ENCODE peak calls at places on chromosomes 16 and 17, in nine cellular contexts. One of them, this sample, is unnamed.
A peak's percentile ranks its signal among the peaks of the same experiment; 100 is the strongest.

GRCh38 chr17:76053230-76054111 is 18.8 kb downstream of the SRP68 start:
- DNase-seq in cardiac fibroblast: peak; percentile 73
- DNase-seq in GM12865: no peak
- DNase-seq in HL-60: no peak
- DNase-seq in A673: peak; percentile 75
- DNase-seq in endothelial cell: no peak
- DNase-seq in mucosa of descending colon: no peak
- DNase-seq in sigmoid colon: no peak
- DNase-seq in dorsolateral prefrontal cortex: no peak
- DNase-seq in this sample: peak; percentile 94

GRCh38 chr17:50853781-50854180 is 12.4 kb downstream of the TOB1 start:
- DNase-seq in cardiac fibroblast: no peak
- DNase-seq in GM12865: no peak
- DNase-seq in HL-60: no peak
- DNase-seq in A673: no peak
- DNase-seq in endothelial cell: no peak
- DNase-seq in mucosa of descending colon: no peak
- DNase-seq in sigmoid colon: no peak
- DNase-seq in dorsolateral prefrontal cortex: no peak
- DNase-seq in this sample: no peak

GRCh38 chr17:57811633-57812280 is 38.1 kb downstream of the MRPS23 start:
- DNase-seq in cardiac fibroblast: no peak
- DNase-seq in GM12865: no peak
- DNase-seq in HL-60: no peak
- DNase-seq in A673: no peak
- DNase-seq in endothelial cell: no peak
- DNase-seq in mucosa of descending colon: no peak
- DNase-seq in sigmoid colon: no peak
- DNase-seq in dorsolateral prefrontal cortex: no peak
- DNase-seq in this sample: no peak

GRCh38 chr16:35746281-35746962 is 2287.0 kb downstream of the TP53TG3F start:
- DNase-seq in cardiac fibroblast: no peak
- DNase-seq in GM12865: no peak
- DNase-seq in HL-60: no peak
- DNase-seq in A673: no peak
- DNase-seq in endothelial cell: no peak
- DNase-seq in mucosa of descending colon: no peak
- DNase-seq in sigmoid colon: no peak
- DNase-seq in dorsolateral prefrontal cortex: no peak
- DNase-seq in this sample: no peak

GRCh38 chr17:36768355-36768754 is 167.0 kb downstream of the MRM1 start:
- DNase-seq in cardiac fibroblast: no peak
- DNase-seq in GM12865: no peak
- DNase-seq in HL-60: no peak
- DNase-seq in A673: no peak
- DNase-seq in endothelial cell: no peak
- DNase-seq in mucosa of descending colon: no peak
- DNase-seq in sigmoid colon: no peak
- DNase-seq in dorsolateral prefrontal cortex: no peak
- DNase-seq in this sample: no peak

GRCh38 chr17:15431201-15431600 is 36.2 kb downstream of the CDRT4 start:
- DNase-seq in cardiac fibroblast: no peak
- DNase-seq in GM12865: no peak
- DNase-seq in HL-60: no peak
- DNase-seq in A673: no peak
- DNase-seq in endothelial cell: no peak
- DNase-seq in mucosa of descending colon: peak; percentile 41
- DNase-seq in sigmoid colon: peak; percentile 93
- DNase-seq in dorsolateral prefrontal cortex: no peak
- DNase-seq in this sample: no peak

GRCh38 chr17:3557768-3558583 is at the start of gene TRPV3:
- DNase-seq in cardiac fibroblast: peak; percentile 14
- DNase-seq in GM12865: peak; percentile 68
- DNase-seq in HL-60: no peak
- DNase-seq in A673: no peak
- DNase-seq in endothelial cell: no peak
- DNase-seq in mucosa of descending colon: peak; percentile 88
- DNase-seq in sigmoid colon: no peak
- DNase-seq in dorsolateral prefrontal cortex: no peak
- DNase-seq in this sample: peak; percentile 97

GRCh38 chr16:4702466-4702808 is 9.1 kb downstream of the NUDT16L1 start:
- DNase-seq in cardiac fibroblast: no peak
- DNase-seq in GM12865: no peak
- DNase-seq in HL-60: no peak
- DNase-seq in A673: no peak
- DNase-seq in endothelial cell: no peak
- DNase-seq in mucosa of descending colon: no peak
- DNase-seq in sigmoid colon: no peak
- DNase-seq in dorsolateral prefrontal cortex: no peak
- DNase-seq in this sample: no peak

GRCh38 chr16:87844374-87844733 is 25.0 kb downstream of the SLC7A5 start:
- DNase-seq in cardiac fibroblast: no peak
- DNase-seq in GM12865: no peak
- DNase-seq in HL-60: no peak
- DNase-seq in A673: peak; percentile 69
- DNase-seq in endothelial cell: no peak
- DNase-seq in mucosa of descending colon: no peak
- DNase-seq in sigmoid colon: no peak
- DNase-seq in dorsolateral prefrontal cortex: no peak
- DNase-seq in this sample: no peak

GRCh38 chr16:14097182-14097951 is 26.2 kb downstream of the MRTFB start:
- DNase-seq in cardiac fibroblast: no peak
- DNase-seq in GM12865: no peak
- DNase-seq in HL-60: no peak
- DNase-seq in A673: no peak
- DNase-seq in endothelial cell: no peak
- DNase-seq in mucosa of descending colon: peak; percentile 62
- DNase-seq in sigmoid colon: no peak
- DNase-seq in dorsolateral prefrontal cortex: no peak
- DNase-seq in this sample: peak; percentile 97

GRCh38 chr17:80152057-80152831 is 5.3 kb upstream of the EIF4A3 start:
- DNase-seq in cardiac fibroblast: peak; percentile 85
- DNase-seq in GM12865: no peak
- DNase-seq in HL-60: peak; percentile 92
- DNase-seq in A673: no peak
- DNase-seq in endothelial cell: no peak
- DNase-seq in mucosa of descending colon: no peak
- DNase-seq in sigmoid colon: peak; percentile 19
- DNase-seq in dorsolateral prefrontal cortex: no peak
- DNase-seq in this sample: no peak

GRCh38 chr16:57042157-57043111 is 49.9 kb upstream of the CPNE2 start:
- DNase-seq in cardiac fibroblast: no peak
- DNase-seq in GM12865: peak; percentile 92
- DNase-seq in HL-60: peak; percentile 79
- DNase-seq in A673: no peak
- DNase-seq in endothelial cell: no peak
- DNase-seq in mucosa of descending colon: no peak
- DNase-seq in sigmoid colon: no peak
- DNase-seq in dorsolateral prefrontal cortex: no peak
- DNase-seq in this sample: peak; percentile 92

GRCh38 chr16:24978370-24978914 is 36.7 kb downstream of the ARHGAP17 start:
- DNase-seq in cardiac fibroblast: no peak
- DNase-seq in GM12865: peak; percentile 71
- DNase-seq in HL-60: no peak
- DNase-seq in A673: peak; percentile 75
- DNase-seq in endothelial cell: no peak
- DNase-seq in mucosa of descending colon: no peak
- DNase-seq in sigmoid colon: no peak
- DNase-seq in dorsolateral prefrontal cortex: no peak
- DNase-seq in this sample: no peak

GRCh38 chr16:85928411-85928820 is 29.5 kb downstream of the IRF8 start:
- DNase-seq in cardiac fibroblast: peak; percentile 40
- DNase-seq in GM12865: no peak
- DNase-seq in HL-60: peak; percentile 92
- DNase-seq in A673: no peak
- DNase-seq in endothelial cell: no peak
- DNase-seq in mucosa of descending colon: no peak
- DNase-seq in sigmoid colon: peak; percentile 82
- DNase-seq in dorsolateral prefrontal cortex: no peak
- DNase-seq in this sample: no peak

GRCh38 chr17:65813306-65813705 is 251.9 kb upstream of the AXIN2 start:
- DNase-seq in cardiac fibroblast: no peak
- DNase-seq in GM12865: no peak
- DNase-seq in HL-60: peak; percentile 21
- DNase-seq in A673: no peak
- DNase-seq in endothelial cell: no peak
- DNase-seq in mucosa of descending colon: no peak
- DNase-seq in sigmoid colon: no peak
- DNase-seq in dorsolateral prefrontal cortex: no peak
- DNase-seq in this sample: peak; percentile 4

GRCh38 chr17:44308865-44309264 is 464 bp downstream of the RUNDC3A start:
- DNase-seq in cardiac fibroblast: no peak
- DNase-seq in GM12865: no peak
- DNase-seq in HL-60: no peak
- DNase-seq in A673: no peak
- DNase-seq in endothelial cell: no peak
- DNase-seq in mucosa of descending colon: no peak
- DNase-seq in sigmoid colon: no peak
- DNase-seq in dorsolateral prefrontal cortex: no peak
- DNase-seq in this sample: no peak

GRCh38 chr17:80219013-80219776 is 938 bp downstream of the SGSH start:
- DNase-seq in cardiac fibroblast: peak; percentile 78
- DNase-seq in GM12865: peak; percentile 92
- DNase-seq in HL-60: peak; percentile 96
- DNase-seq in A673: peak; percentile 71
- DNase-seq in endothelial cell: peak; percentile 19
- DNase-seq in mucosa of descending colon: peak; percentile 81
- DNase-seq in sigmoid colon: peak; percentile 89
- DNase-seq in dorsolateral prefrontal cortex: no peak
- DNase-seq in this sample: peak; percentile 52

GRCh38 chr17:14205992-14206461 is 30.6 kb downstream of the CDRT15 start:
- DNase-seq in cardiac fibroblast: no peak
- DNase-seq in GM12865: no peak
- DNase-seq in HL-60: no peak
- DNase-seq in A673: no peak
- DNase-seq in endothelial cell: no peak
- DNase-seq in mucosa of descending colon: peak; percentile 84
- DNase-seq in sigmoid colon: no peak
- DNase-seq in dorsolateral prefrontal cortex: no peak
- DNase-seq in this sample: peak; percentile 96

GRCh38 chr17:76265624-76266243 is 586 bp downstream of the UBALD2 start:
- DNase-seq in cardiac fibroblast: peak; percentile 75
- DNase-seq in GM12865: peak; percentile 56
- DNase-seq in HL-60: peak; percentile 42
- DNase-seq in A673: peak; percentile 59
- DNase-seq in endothelial cell: peak; percentile 65
- DNase-seq in mucosa of descending colon: peak; percentile 77
- DNase-seq in sigmoid colon: peak; percentile 86
- DNase-seq in dorsolateral prefrontal cortex: no peak
- DNase-seq in this sample: peak; percentile 60

GRCh38 chr17:79918581-79919163 is 79.4 kb upstream of the CBX4 start:
- DNase-seq in cardiac fibroblast: no peak
- DNase-seq in GM12865: no peak
- DNase-seq in HL-60: no peak
- DNase-seq in A673: no peak
- DNase-seq in endothelial cell: no peak
- DNase-seq in mucosa of descending colon: no peak
- DNase-seq in sigmoid colon: no peak
- DNase-seq in dorsolateral prefrontal cortex: no peak
- DNase-seq in this sample: no peak

GRCh38 chr17:61354895-61355294 is 44.7 kb upstream of the TBX2 start:
- DNase-seq in cardiac fibroblast: no peak
- DNase-seq in GM12865: no peak
- DNase-seq in HL-60: no peak
- DNase-seq in A673: no peak
- DNase-seq in endothelial cell: no peak
- DNase-seq in mucosa of descending colon: no peak
- DNase-seq in sigmoid colon: no peak
- DNase-seq in dorsolateral prefrontal cortex: no peak
- DNase-seq in this sample: no peak
- TF ChIP-seq CTCF in cardiac fibroblast: no peak
- TF ChIP-seq CTCF in GM12865: no peak
- TF ChIP-seq CTCF in HL-60: no peak
- TF ChIP-seq CTCF in A673: no peak
- TF ChIP-seq CTCF in endothelial cell: no peak
- TF ChIP-seq CTCF in mucosa of descending colon: no peak
- TF ChIP-seq CTCF in sigmoid colon: no peak
- TF ChIP-seq CTCF in dorsolateral prefrontal cortex: no peak
- TF ChIP-seq CTCF in this sample: no peak

GRCh38 chr17:8574687-8575086 is 55.8 kb downstream of the MYH10 start:
- DNase-seq in cardiac fibroblast: peak; percentile 43
- DNase-seq in GM12865: no peak
- DNase-seq in HL-60: no peak
- DNase-seq in A673: no peak
- DNase-seq in endothelial cell: no peak
- DNase-seq in mucosa of descending colon: peak; percentile 3
- DNase-seq in sigmoid colon: no peak
- DNase-seq in dorsolateral prefrontal cortex: no peak
- DNase-seq in this sample: no peak
- TF ChIP-seq CTCF in cardiac fibroblast: peak; percentile 25
- TF ChIP-seq CTCF in GM12865: no peak
- TF ChIP-seq CTCF in HL-60: no peak
- TF ChIP-seq CTCF in A673: peak; percentile 24
- TF ChIP-seq CTCF in endothelial cell: peak; percentile 38
- TF ChIP-seq CTCF in mucosa of descending colon: no peak
- TF ChIP-seq CTCF in sigmoid colon: peak; percentile 37
- TF ChIP-seq CTCF in dorsolateral prefrontal cortex: no peak
- TF ChIP-seq CTCF in this sample: no peak

GRCh38 chr16:27368358-27368722 is 33.6 kb upstream of the IL21R start:
- DNase-seq in cardiac fibroblast: no peak
- DNase-seq in GM12865: no peak
- DNase-seq in HL-60: no peak
- DNase-seq in A673: no peak
- DNase-seq in endothelial cell: no peak
- DNase-seq in mucosa of descending colon: no peak
- DNase-seq in sigmoid colon: no peak
- DNase-seq in dorsolateral prefrontal cortex: no peak
- DNase-seq in this sample: no peak
- TF ChIP-seq CTCF in cardiac fibroblast: no peak
- TF ChIP-seq CTCF in GM12865: no peak
- TF ChIP-seq CTCF in HL-60: no peak
- TF ChIP-seq CTCF in A673: no peak
- TF ChIP-seq CTCF in endothelial cell: no peak
- TF ChIP-seq CTCF in mucosa of descending colon: no peak
- TF ChIP-seq CTCF in sigmoid colon: no peak
- TF ChIP-seq CTCF in dorsolateral prefrontal cortex: no peak
- TF ChIP-seq CTCF in this sample: no peak

GRCh38 chr17:28792877-28793666 is 49.3 kb downstream of the TRAF4 start:
- DNase-seq in cardiac fibroblast: peak; percentile 33
- DNase-seq in GM12865: no peak
- DNase-seq in HL-60: peak; percentile 62
- DNase-seq in A673: peak; percentile 47
- DNase-seq in endothelial cell: no peak
- DNase-seq in mucosa of descending colon: no peak
- DNase-seq in sigmoid colon: no peak
- DNase-seq in dorsolateral prefrontal cortex: no peak
- DNase-seq in this sample: no peak

GRCh38 chr17:28783161-28783560 is 39.4 kb downstream of the TRAF4 start:
- DNase-seq in cardiac fibroblast: no peak
- DNase-seq in GM12865: no peak
- DNase-seq in HL-60: no peak
- DNase-seq in A673: no peak
- DNase-seq in endothelial cell: no peak
- DNase-seq in mucosa of descending colon: no peak
- DNase-seq in sigmoid colon: no peak
- DNase-seq in dorsolateral prefrontal cortex: no peak
- DNase-seq in this sample: no peak

DNA sequence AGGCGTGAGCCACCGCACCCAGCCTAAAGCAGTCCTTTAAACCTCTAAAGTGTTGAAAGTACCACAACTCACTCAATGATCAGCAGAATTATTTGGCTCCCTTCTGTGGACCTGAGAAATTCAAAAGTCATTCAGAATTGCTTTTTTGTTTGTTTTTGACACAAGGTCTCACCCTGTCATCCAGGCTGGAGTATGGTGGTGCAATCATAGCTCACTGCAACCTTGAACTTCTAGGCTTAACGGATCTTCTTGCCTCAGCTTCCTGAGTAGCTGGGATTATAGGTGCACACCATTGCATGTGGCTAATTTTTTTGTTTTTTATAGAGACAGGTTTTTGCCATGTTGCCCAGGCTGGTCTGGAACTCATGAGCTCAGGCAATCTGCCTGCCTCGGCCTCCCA is 44.3 kb downstream of the TRAF4 start:
- DNase-seq in cardiac fibroblast: no peak
- DNase-seq in GM12865: no peak
- DNase-seq in HL-60: peak; percentile 69
- DNase-seq in A673: no peak
- DNase-seq in endothelial cell: no peak
- DNase-seq in mucosa of descending colon: no peak
- DNase-seq in sigmoid colon: no peak
- DNase-seq in dorsolateral prefrontal cortex: no peak
- DNase-seq in this sample: no peak
- TF ChIP-seq CTCF in cardiac fibroblast: no peak
- TF ChIP-seq CTCF in GM12865: no peak
- TF ChIP-seq CTCF in HL-60: no peak
- TF ChIP-seq CTCF in A673: no peak
- TF ChIP-seq CTCF in endothelial cell: no peak
- TF ChIP-seq CTCF in mucosa of descending colon: no peak
- TF ChIP-seq CTCF in sigmoid colon: no peak
- TF ChIP-seq CTCF in dorsolateral prefrontal cortex: no peak
- TF ChIP-seq CTCF in this sample: no peak

This sample was measured in epithelial cell of esophagus.